ENCODE peak calls at places on chromosomes 6 and 20, in six cellular contexts. One of them, this sample, is unnamed.

GRCh38 chr20:4985658-4986057 is 15.7 kb downstream of the SLC23A2 start:
- DNase-seq in mesothelial cell of epicardium: no peak
- DNase-seq in Calu3: no peak
- DNase-seq in CD8-positive, alpha-beta T cell: no peak
- DNase-seq in fibroblast of the aortic adventitia: no peak
- DNase-seq in IMR-90: peak
- DNase-seq in this sample: no peak

GRCh38 chr6:52221302-52221701 is 23.0 kb downstream of the IL17F start:
- DNase-seq in mesothelial cell of epicardium: no peak
- DNase-seq in CD8-positive, alpha-beta T cell: no peak
- DNase-seq in Calu3: no peak
- DNase-seq in IMR-90: no peak
- DNase-seq in fibroblast of the aortic adventitia: no peak
- DNase-seq in this sample: no peak

GRCh38 chr6:37547564-37548061 is 47.9 kb upstream of the CCDC167 start:
- DNase-seq in IMR-90: peak
- DNase-seq in fibroblast of the aortic adventitia: peak
- DNase-seq in CD8-positive, alpha-beta T cell: no peak
- DNase-seq in Calu3: no peak
- DNase-seq in mesothelial cell of epicardium: peak
- DNase-seq in this sample: no peak

GRCh38 chr20:50866036-50866685 is 65.1 kb downstream of the ADNP start:
- DNase-seq in mesothelial cell of epicardium: no peak
- DNase-seq in fibroblast of the aortic adventitia: no peak
- DNase-seq in Calu3: no peak
- DNase-seq in IMR-90: peak
- DNase-seq in CD8-positive, alpha-beta T cell: no peak
- DNase-seq in this sample: no peak

GRCh38 chr6:45156075-45156474 is 172.1 kb upstream of the RUNX2 start:
- DNase-seq in mesothelial cell of epicardium: no peak
- DNase-seq in fibroblast of the aortic adventitia: no peak
- DNase-seq in IMR-90: no peak
- DNase-seq in CD8-positive, alpha-beta T cell: peak
- DNase-seq in Calu3: no peak
- DNase-seq in this sample: no peak

GRCh38 chr20:53146201-53146891 is 174.2 kb downstream of the TSHZ2 start:
- DNase-seq in Calu3: no peak
- DNase-seq in fibroblast of the aortic adventitia: no peak
- DNase-seq in CD8-positive, alpha-beta T cell: no peak
- DNase-seq in mesothelial cell of epicardium: no peak
- DNase-seq in IMR-90: no peak
- DNase-seq in this sample: no peak

GRCh38 chr6:32967151-32968091 is 973 bp upstream of the BRD2 start:
- DNase-seq in fibroblast of the aortic adventitia: peak
- DNase-seq in IMR-90: peak
- DNase-seq in mesothelial cell of epicardium: no peak
- DNase-seq in Calu3: peak
- DNase-seq in CD8-positive, alpha-beta T cell: no peak
- DNase-seq in this sample: no peak

GRCh38 chr6:5865492-5866031 is 141.2 kb downstream of the NRN1 start:
- DNase-seq in Calu3: no peak
- DNase-seq in fibroblast of the aortic adventitia: no peak
- DNase-seq in mesothelial cell of epicardium: no peak
- DNase-seq in CD8-positive, alpha-beta T cell: no peak
- DNase-seq in IMR-90: no peak
- DNase-seq in this sample: no peak

GRCh38 chr6:37620519-37620918 is 77.2 kb downstream of the MDGA1 start:
- DNase-seq in fibroblast of the aortic adventitia: no peak
- DNase-seq in IMR-90: no peak
- DNase-seq in Calu3: no peak
- DNase-seq in mesothelial cell of epicardium: no peak
- DNase-seq in CD8-positive, alpha-beta T cell: no peak
- DNase-seq in this sample: no peak

GRCh38 chr20:16293590-16293989 is 279.7 kb downstream of the KIF16B start:
- DNase-seq in IMR-90: peak
- DNase-seq in CD8-positive, alpha-beta T cell: no peak
- DNase-seq in Calu3: no peak
- DNase-seq in mesothelial cell of epicardium: no peak
- DNase-seq in fibroblast of the aortic adventitia: no peak
- DNase-seq in this sample: no peak

DNA sequence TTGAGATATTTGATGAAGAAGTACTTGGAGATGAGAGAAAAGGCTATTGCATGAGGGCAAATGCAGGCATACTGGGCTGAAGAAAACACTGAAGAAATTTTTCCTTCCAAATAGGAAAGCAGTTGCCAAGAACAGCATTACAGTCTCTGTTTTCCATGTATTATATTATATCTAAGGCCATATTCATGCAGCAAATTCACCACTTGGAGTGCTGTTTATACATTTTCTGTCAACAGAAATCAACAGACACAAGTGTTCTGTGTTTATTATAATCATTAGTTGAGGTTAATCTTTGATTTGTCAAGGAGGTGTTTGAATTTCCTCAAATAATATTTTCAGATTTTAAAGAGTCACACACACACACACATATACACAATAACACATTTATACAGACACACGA is 268.8 kb upstream of the PLCB4 start:
- DNase-seq in Calu3: no peak
- DNase-seq in mesothelial cell of epicardium: no peak
- DNase-seq in IMR-90: no peak
- DNase-seq in fibroblast of the aortic adventitia: no peak
- DNase-seq in CD8-positive, alpha-beta T cell: no peak
- DNase-seq in this sample: no peak
- TF ChIP-seq CTCF in Calu3: no peak
- TF ChIP-seq CTCF in mesothelial cell of epicardium: no peak
- TF ChIP-seq CTCF in IMR-90: no peak
- TF ChIP-seq CTCF in fibroblast of the aortic adventitia: no peak
- TF ChIP-seq CTCF in CD8-positive, alpha-beta T cell: no peak
- TF ChIP-seq CTCF in this sample: peak

DNA sequence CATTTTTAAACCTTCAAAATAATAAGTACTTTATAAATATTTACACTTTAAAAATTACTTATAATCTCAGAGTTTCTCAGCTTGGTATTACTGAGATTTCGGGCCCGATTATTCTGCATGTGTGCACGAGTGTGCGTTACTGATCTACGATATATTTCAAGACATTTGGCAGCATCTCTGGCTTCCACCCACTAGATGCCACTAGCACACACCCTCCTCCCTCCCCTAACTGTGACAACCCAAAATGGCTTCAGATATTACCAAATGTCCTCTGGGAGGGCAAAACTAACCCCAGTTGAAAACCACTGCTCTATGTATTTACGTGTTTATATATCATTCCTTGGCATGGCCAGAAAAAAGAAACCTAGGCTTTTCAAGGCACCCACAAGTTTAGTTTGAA is 95.9 kb downstream of the FYN start:
- DNase-seq in IMR-90: no peak
- DNase-seq in fibroblast of the aortic adventitia: no peak
- DNase-seq in mesothelial cell of epicardium: no peak
- DNase-seq in Calu3: no peak
- DNase-seq in CD8-positive, alpha-beta T cell: peak
- DNase-seq in this sample: no peak
- TF ChIP-seq CTCF in IMR-90: no peak
- TF ChIP-seq CTCF in fibroblast of the aortic adventitia: no peak
- TF ChIP-seq CTCF in mesothelial cell of epicardium: no peak
- TF ChIP-seq CTCF in Calu3: no peak
- TF ChIP-seq CTCF in CD8-positive, alpha-beta T cell: no peak
- TF ChIP-seq CTCF in this sample: no peak

DNA sequence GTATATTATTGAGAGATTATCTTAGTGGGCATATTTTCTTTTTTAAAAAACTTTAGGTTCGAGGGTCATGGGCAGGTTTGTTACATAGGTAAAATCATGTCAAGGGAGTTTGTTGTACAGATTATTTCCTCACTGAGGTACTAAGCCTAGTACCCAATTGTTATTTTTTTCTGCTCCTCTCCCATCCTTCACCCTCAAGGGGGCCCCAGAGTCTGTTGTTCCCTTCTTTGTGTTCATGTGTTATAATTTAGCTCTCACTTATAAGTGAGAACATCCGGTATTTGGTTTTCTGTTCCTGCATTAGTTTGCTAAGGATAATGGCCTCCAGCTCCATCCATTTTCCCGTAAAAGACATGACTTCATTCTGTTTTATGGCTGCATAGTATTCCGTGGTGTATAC is 247.9 kb upstream of the RAB32 start:
- DNase-seq in CD8-positive, alpha-beta T cell: no peak
- DNase-seq in fibroblast of the aortic adventitia: no peak
- DNase-seq in mesothelial cell of epicardium: no peak
- DNase-seq in IMR-90: no peak
- DNase-seq in Calu3: no peak
- DNase-seq in this sample: no peak
- TF ChIP-seq CTCF in CD8-positive, alpha-beta T cell: no peak
- TF ChIP-seq CTCF in fibroblast of the aortic adventitia: no peak
- TF ChIP-seq CTCF in mesothelial cell of epicardium: no peak
- TF ChIP-seq CTCF in IMR-90: no peak
- TF ChIP-seq CTCF in Calu3: no peak
- TF ChIP-seq CTCF in this sample: no peak

DNA sequence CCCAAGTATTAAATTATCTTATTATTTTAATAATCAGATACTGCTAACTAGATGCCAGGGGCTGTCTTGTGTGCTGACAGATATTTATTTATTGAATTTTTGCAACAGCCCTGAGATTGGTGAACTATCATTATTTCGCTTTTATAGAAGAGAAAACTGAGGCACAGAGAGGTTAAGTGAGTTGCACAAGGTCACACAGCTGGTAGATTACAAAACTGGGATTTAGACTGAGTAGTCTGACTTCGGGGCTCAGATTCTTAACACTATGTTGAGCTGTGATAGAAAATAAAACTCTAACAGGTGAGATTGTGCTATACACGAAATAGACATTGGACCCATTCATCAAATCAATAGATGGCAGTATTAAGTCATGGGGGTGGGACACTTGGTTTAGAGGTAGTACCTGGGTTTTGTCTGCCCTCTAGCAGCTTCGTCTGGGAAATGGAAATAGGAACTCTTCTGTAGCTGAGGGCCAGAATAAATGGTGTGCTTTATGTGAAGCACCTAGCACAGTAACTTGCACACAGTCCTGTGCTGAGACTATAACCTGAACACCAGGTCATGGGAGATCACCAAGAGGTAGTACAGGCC is 113.4 kb downstream of the B3GAT2 start:
- DNase-seq in CD8-positive, alpha-beta T cell: no peak
- DNase-seq in fibroblast of the aortic adventitia: no peak
- DNase-seq in mesothelial cell of epicardium: no peak
- DNase-seq in IMR-90: no peak
- DNase-seq in Calu3: no peak
- DNase-seq in this sample: no peak
- TF ChIP-seq CTCF in CD8-positive, alpha-beta T cell: no peak
- TF ChIP-seq CTCF in fibroblast of the aortic adventitia: no peak
- TF ChIP-seq CTCF in mesothelial cell of epicardium: no peak
- TF ChIP-seq CTCF in IMR-90: no peak
- TF ChIP-seq CTCF in Calu3: no peak
- TF ChIP-seq CTCF in this sample: no peak

DNA sequence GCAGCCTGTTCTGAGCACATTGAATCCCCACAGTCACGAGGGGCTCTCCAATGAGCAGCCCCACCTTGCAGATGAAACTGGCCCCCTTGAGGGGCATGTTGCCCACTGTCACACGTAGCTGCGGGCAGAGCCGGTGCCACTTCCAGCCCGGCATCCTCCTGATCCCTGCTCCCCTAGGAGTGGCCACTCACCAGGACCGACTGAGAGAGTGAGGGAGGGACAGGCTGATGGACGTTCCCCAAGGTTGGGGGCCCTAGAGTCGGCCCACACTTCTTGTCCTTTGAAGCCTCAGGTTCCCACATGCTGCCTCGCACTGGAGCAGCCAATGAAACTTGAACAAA is 10.5 kb downstream of the ENTPD6 start:
- DNase-seq in Calu3: no peak
- DNase-seq in mesothelial cell of epicardium: no peak
- DNase-seq in IMR-90: no peak
- DNase-seq in CD8-positive, alpha-beta T cell: no peak
- DNase-seq in fibroblast of the aortic adventitia: no peak
- DNase-seq in this sample: peak
- TF ChIP-seq CTCF in Calu3: no peak
- TF ChIP-seq CTCF in mesothelial cell of epicardium: no peak
- TF ChIP-seq CTCF in IMR-90: no peak
- TF ChIP-seq CTCF in CD8-positive, alpha-beta T cell: no peak
- TF ChIP-seq CTCF in fibroblast of the aortic adventitia: no peak
- TF ChIP-seq CTCF in this sample: no peak

DNA sequence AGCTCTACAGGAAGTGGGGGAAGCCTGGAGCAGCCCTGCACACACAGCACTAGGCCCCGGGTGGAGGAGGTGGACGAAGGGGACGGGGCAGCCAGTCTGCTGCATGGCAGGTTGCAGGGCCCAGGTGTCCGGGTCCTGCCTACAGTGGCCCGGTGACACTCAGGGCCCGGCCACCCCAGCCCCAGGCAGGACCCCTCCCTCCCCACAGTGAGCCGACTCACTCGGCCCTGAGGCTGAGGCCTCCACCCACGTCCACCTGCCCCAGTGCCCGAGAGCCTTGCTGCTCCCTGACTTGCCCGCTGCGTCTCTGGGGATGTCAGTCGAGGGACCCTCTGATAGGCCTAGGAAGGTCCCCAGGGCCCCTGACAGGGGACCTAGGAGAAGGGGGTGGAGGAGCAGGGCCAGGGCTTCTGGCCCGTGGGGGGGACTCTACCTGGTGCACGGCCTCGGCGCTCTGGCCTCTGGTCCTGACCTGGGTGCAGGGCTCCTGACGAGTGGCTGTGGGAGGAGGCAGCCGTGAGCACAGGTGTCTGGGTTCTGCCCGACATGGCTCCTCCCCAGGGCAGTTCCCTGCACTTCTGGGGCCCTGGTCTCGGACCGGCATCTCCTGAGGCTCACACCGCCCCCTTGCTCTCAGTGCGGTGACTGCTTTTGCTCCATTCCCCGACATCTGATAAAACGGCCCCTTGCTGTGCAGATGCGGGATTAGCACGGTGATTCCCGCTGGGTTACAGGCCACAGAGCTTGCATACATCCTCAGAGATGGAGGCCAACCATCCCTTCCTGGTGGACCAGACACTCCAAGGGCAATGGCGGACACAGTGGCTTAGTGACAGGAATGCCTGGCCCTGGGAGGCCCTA is 20.1 kb downstream of the FRMD1 start:
- DNase-seq in Calu3: no peak
- DNase-seq in fibroblast of the aortic adventitia: no peak
- DNase-seq in CD8-positive, alpha-beta T cell: no peak
- DNase-seq in mesothelial cell of epicardium: no peak
- DNase-seq in IMR-90: no peak
- DNase-seq in this sample: no peak
- TF ChIP-seq CTCF in Calu3: no peak
- TF ChIP-seq CTCF in fibroblast of the aortic adventitia: no peak
- TF ChIP-seq CTCF in CD8-positive, alpha-beta T cell: no peak
- TF ChIP-seq CTCF in mesothelial cell of epicardium: no peak
- TF ChIP-seq CTCF in IMR-90: no peak
- TF ChIP-seq CTCF in this sample: no peak

This sample was measured in type B pancreatic cell.